ENCODE peak calls at places on chromosomes 6 and 20, in ten cellular contexts. R is cardiac fibroblast; F is BE2C; G is activated naive CD8-positive, alpha-beta T cell treated with anti-CD3 and anti-CD28 coated beads for 36 hours; C is lower lobe of right lung; O is occipital lobe; A is lower leg skin; H is ELR; Q is hepatic stellate cell; X is CD8-positive, alpha-beta T cell. L is an unnamed sample.

GRCh38 chr20:25054995-25055629 is 2.8 kb downstream of the ACSS1 start:
- DNase-seq in F (no peak), R (peak; percentile 31), C (no peak), O (no peak), Q (peak; percentile 61), H (peak; percentile 32), X (no peak), G (no peak), A (no peak), L (no peak)

GRCh38 chr20:45779011-45779915 is 12.4 kb downstream of the WFDC3 start:
- DNase-seq in A (peak; percentile 95), X (no peak), Q (peak; percentile 83), O (peak; percentile 68), H (peak; percentile 100), C (peak; percentile 89), G (no peak), R (peak; percentile 98), F (no peak), L (no peak)

GRCh38 chr20:1809611-1810510 is 85.3 kb upstream of the SIRPA start:
- DNase-seq in H (peak; percentile 78), F (no peak), R (peak; percentile 29), A (no peak), G (no peak), X (no peak), O (no peak), C (no peak), Q (peak; percentile 58), L (no peak)

GRCh38 chr20:49833483-49833882 is 20.9 kb downstream of the SLC9A8 start:
- DNase-seq in X (no peak), R (no peak), G (no peak), O (no peak), F (no peak), H (no peak), A (no peak), Q (no peak), C (no peak), L (no peak)

GRCh38 chr6:20117474-20117873 is 94.8 kb downstream of the MBOAT1 start:
- DNase-seq in H (no peak), C (no peak), R (no peak), O (no peak), F (no peak), G (no peak), Q (no peak), X (no peak), A (no peak), L (no peak)

GRCh38 chr20:37789408-37789807 is 95.6 kb downstream of the CTNNBL1 start:
- DNase-seq in X (no peak), A (no peak), G (no peak), H (no peak), R (no peak), O (no peak), F (no peak), C (no peak), Q (no peak), L (no peak)

GRCh38 chr20:25279403-25279802 is 31.5 kb downstream of the PYGB start:
- DNase-seq in H (no peak), C (peak; percentile 10), Q (no peak), A (no peak), X (no peak), F (no peak), O (no peak), G (no peak), R (no peak), L (no peak)

GRCh38 chr6:53433617-53434285 is 85.0 kb upstream of the ELOVL5 start:
- DNase-seq in Q (no peak), X (no peak), C (no peak), G (no peak), R (no peak), F (no peak), O (no peak), A (no peak), H (no peak), L (no peak)

GRCh38 chr6:123171341-123171740 is 175.3 kb downstream of the CLVS2 start:
- DNase-seq in C (no peak), G (no peak), X (no peak), Q (no peak), O (no peak), R (no peak), A (no peak), F (no peak), H (no peak), L (no peak)

GRCh38 chr6:122753688-122754056 is 25.8 kb upstream of the FABP7 start:
- DNase-seq in H (no peak), Q (no peak), O (no peak), R (peak; percentile 4), F (peak; percentile 9), A (no peak), C (no peak), G (no peak), X (no peak), L (no peak)

GRCh38 chr6:109799664-109800063 is 108.6 kb downstream of the FIG4 start:
- DNase-seq in F (no peak), H (peak; percentile 41), R (no peak), X (no peak), O (no peak), C (no peak), Q (no peak), A (no peak), G (no peak), L (no peak)

GRCh38 chr6:35213824-35214756 is at the start of gene SCUBE3:
- DNase-seq in C (no peak), R (peak; percentile 31), G (peak; percentile 12), F (peak; percentile 38), A (no peak), Q (peak; percentile 77), H (peak; percentile 66), O (no peak), X (no peak), L (no peak)

GRCh38 chr6:154683756-154684523 is 49.3 kb upstream of the SCAF8 start:
- DNase-seq in A (no peak), R (peak; percentile 56), C (no peak), O (no peak), G (no peak), Q (peak; percentile 50), X (no peak), H (peak; percentile 64), F (no peak), L (no peak)

GRCh38 chr6:7150381-7151064 is 42.8 kb downstream of the RREB1 start:
- DNase-seq in C (no peak), H (no peak), Q (no peak), X (no peak), R (no peak), G (no peak), O (no peak), A (no peak), F (no peak), L (no peak)

GRCh38 chr6:161644521-161644920 is 370.7 kb upstream of the AGPAT4 start:
- DNase-seq in R (no peak), G (no peak), A (no peak), O (no peak), F (no peak), H (no peak), X (no peak), Q (no peak), C (no peak), L (no peak)

GRCh38 chr20:36400901-36401300 is 94.8 kb downstream of the DLGAP4 start:
- DNase-seq in C (no peak), F (peak; percentile 36), O (no peak), H (no peak), R (no peak), X (no peak), G (no peak), Q (no peak), A (no peak), L (no peak)

GRCh38 chr6:2583459-2583858 is 167.3 kb downstream of the MYLK4 start:
- DNase-seq in R (no peak), F (no peak), C (no peak), G (no peak), O (no peak), X (no peak), A (no peak), H (no peak), Q (no peak), L (no peak)

GRCh38 chr6:99836471-99836870 is 157.6 kb downstream of the MCHR2 start:
- DNase-seq in F (no peak), X (no peak), G (no peak), R (no peak), A (no peak), H (no peak), C (no peak), Q (no peak), O (no peak), L (no peak)

GRCh38 chr20:38094373-38094775 is 60.8 kb downstream of the RPRD1B start:
- DNase-seq in Q (peak; percentile 51), G (no peak), H (peak; percentile 95), F (peak; percentile 34), C (no peak), A (peak; percentile 45), X (no peak), R (peak; percentile 76), O (no peak), L (peak; percentile 14)

GRCh38 chr6:149134531-149134933 is 183.0 kb upstream of the TAB2 start:
- DNase-seq in Q (no peak), X (no peak), F (no peak), C (no peak), G (no peak), R (peak; percentile 48), O (no peak), A (no peak), H (no peak), L (no peak)

GRCh38 chr6:64062960-64063683 is 427.5 kb downstream of the PHF3 start:
- DNase-seq in H (no peak), G (no peak), F (no peak), Q (no peak), A (no peak), O (no peak), C (no peak), X (no peak), R (no peak), L (no peak)

GRCh38 chr6:155188707-155189496 is 74.9 kb upstream of the CLDN20 start:
- DNase-seq in A (no peak), O (no peak), X (no peak), C (no peak), R (peak; percentile 90), H (peak; percentile 97), Q (peak; percentile 77), G (no peak), F (no peak), L (no peak)

GRCh38 chr6:26576929-26577719 is 19.6 kb upstream of the ABT1 start:
- DNase-seq in G (peak; percentile 81), X (peak; percentile 54), F (peak; percentile 77), H (peak; percentile 91), Q (no peak), O (peak; percentile 11), C (peak; percentile 65), R (peak; percentile 76), A (no peak), L (peak; percentile 46)

GRCh38 chr20:52473171-52473570 is 281.6 kb upstream of the ZFP64 start:
- DNase-seq in C (no peak), G (no peak), H (no peak), A (no peak), F (no peak), R (no peak), O (no peak), X (no peak), Q (no peak), L (no peak)

GRCh38 chr20:57580478-57581201 is 19.7 kb downstream of the PCK1 start:
- DNase-seq in G (no peak), F (no peak), A (no peak), O (no peak), X (no peak), R (no peak), H (no peak), Q (no peak), C (no peak), L (no peak)

GRCh38 chr6:109258129-109258528 is 124.1 kb downstream of the CD164 start:
- DNase-seq in X (no peak), F (no peak), R (no peak), O (no peak), A (no peak), Q (no peak), H (no peak), G (no peak), C (no peak), L (no peak)

GRCh38 chr20:4470375-4470774 is 251.3 kb upstream of the PRND start:
- DNase-seq in H (peak; percentile 49), A (no peak), R (no peak), F (no peak), Q (peak; percentile 19), C (no peak), X (no peak), O (no peak), G (no peak), L (no peak)

GRCh38 chr6:32854376-32855178 is 585 bp downstream of the PSMB9 start:
- DNase-seq in F (no peak), G (peak; percentile 62), R (peak; percentile 42), C (peak; percentile 61), A (no peak), O (no peak), Q (peak; percentile 82), X (peak; percentile 72), H (peak; percentile 64), L (peak; percentile 57)